ENCODE peak calls at places on chromosomes 13 and 19, in four cellular contexts. One of them, this sample, is unnamed.
A peak's percentile ranks its signal among the peaks of the same experiment; 100 is the strongest.

GRCh38 chr13:70125693-70126092 is 17.4 kb upstream of the KLHL1 start:
- DNase-seq in WTC11: peak; percentile 20
- DNase-seq in K562: no peak
- DNase-seq in HepG2: no peak
- DNase-seq in this sample: no peak

GRCh38 chr13:79349011-79349410 is 57.0 kb downstream of the RBM26 start:
- DNase-seq in HepG2: no peak
- DNase-seq in K562: no peak
- DNase-seq in WTC11: no peak
- DNase-seq in this sample: no peak

GRCh38 chr13:31476753-31477152 is 262.6 kb upstream of the RXFP2 start:
- DNase-seq in K562: no peak
- DNase-seq in HepG2: no peak
- DNase-seq in WTC11: no peak
- DNase-seq in this sample: no peak

GRCh38 chr13:92172191-92172590 is 773.8 kb downstream of the GPC5 start:
- DNase-seq in WTC11: no peak
- DNase-seq in K562: no peak
- DNase-seq in HepG2: no peak
- DNase-seq in this sample: no peak

GRCh38 chr13:109389892-109390345 is 396.5 kb downstream of the IRS2 start:
- DNase-seq in HepG2: no peak
- DNase-seq in K562: no peak
- DNase-seq in WTC11: no peak
- DNase-seq in this sample: no peak

GRCh38 chr13:110351636-110352420 is 44.7 kb downstream of the COL4A2 start:
- DNase-seq in HepG2: no peak
- DNase-seq in K562: no peak
- DNase-seq in WTC11: no peak
- DNase-seq in this sample: no peak

GRCh38 chr19:54462713-54463530 is 656 bp downstream of the LENG9 start:
- DNase-seq in HepG2: peak; percentile 54
- DNase-seq in K562: peak; percentile 42
- DNase-seq in WTC11: peak; percentile 69
- DNase-seq in this sample: no peak

GRCh38 chr19:39237200-39238184 is 7.3 kb downstream of the IFNL3 start:
- DNase-seq in WTC11: peak; percentile 44
- DNase-seq in K562: peak; percentile 78
- DNase-seq in HepG2: peak; percentile 45
- DNase-seq in this sample: peak; percentile 45

GRCh38 chr19:41792513-41793413 is 3.6 kb upstream of the CEACAM3 start:
- DNase-seq in WTC11: peak; percentile 74
- DNase-seq in HepG2: peak; percentile 21
- DNase-seq in K562: peak; percentile 75
- DNase-seq in this sample: no peak

GRCh38 chr13:61294467-61295186 is 121.0 kb downstream of the PCDH20 start:
- DNase-seq in K562: no peak
- DNase-seq in HepG2: no peak
- DNase-seq in WTC11: no peak
- DNase-seq in this sample: no peak

GRCh38 chr19:10001899-10002298 is 8.4 kb downstream of the COL5A3 start:
- DNase-seq in HepG2: peak; percentile 63
- DNase-seq in K562: peak; percentile 54
- DNase-seq in WTC11: peak; percentile 75
- DNase-seq in this sample: no peak

GRCh38 chr13:91955546-91956355 is 557.3 kb downstream of the GPC5 start:
- DNase-seq in WTC11: peak; percentile 14
- DNase-seq in HepG2: no peak
- DNase-seq in K562: no peak
- DNase-seq in this sample: no peak

GRCh38 chr13:80037505-80037888 is 303.4 kb downstream of the SPRY2 start:
- DNase-seq in HepG2: no peak
- DNase-seq in K562: no peak
- DNase-seq in WTC11: no peak
- DNase-seq in this sample: no peak

GRCh38 chr19:2359992-2360875 is at the start of gene TMPRSS9:
- DNase-seq in HepG2: no peak
- DNase-seq in K562: no peak
- DNase-seq in WTC11: no peak
- DNase-seq in this sample: no peak

GRCh38 chr13:48772908-48773307 is 119.2 kb downstream of the CYSLTR2 start:
- DNase-seq in K562: no peak
- DNase-seq in WTC11: no peak
- DNase-seq in HepG2: no peak
- DNase-seq in this sample: no peak

GRCh38 chr19:15464394-15465385 is at the start of gene RASAL3:
- DNase-seq in K562: no peak
- DNase-seq in WTC11: no peak
- DNase-seq in HepG2: no peak
- DNase-seq in this sample: peak; percentile 51

GRCh38 chr13:110559429-110559943 is 2.0 kb downstream of the RAB20 start:
- DNase-seq in K562: no peak
- DNase-seq in HepG2: no peak
- DNase-seq in WTC11: no peak
- DNase-seq in this sample: no peak

GRCh38 chr13:79904581-79904980 is 423.6 kb downstream of the NDFIP2 start:
- DNase-seq in HepG2: no peak
- DNase-seq in WTC11: no peak
- DNase-seq in K562: no peak
- DNase-seq in this sample: no peak

GRCh38 chr13:112984954-112985802 is 16.2 kb downstream of the MCF2L start:
- DNase-seq in WTC11: no peak
- DNase-seq in HepG2: peak; percentile 82
- DNase-seq in K562: no peak
- DNase-seq in this sample: no peak
- TF ChIP-seq CBFB in WTC11: no peak
- TF ChIP-seq CBFB in HepG2: no peak
- TF ChIP-seq CBFB in K562: no peak
- TF ChIP-seq CBFB in this sample: no peak

GRCh38 chr19:58154287-58154678 is 3.7 kb upstream of the ZNF329 start:
- DNase-seq in K562: no peak
- DNase-seq in HepG2: peak; percentile 38
- DNase-seq in WTC11: peak; percentile 13
- DNase-seq in this sample: no peak
- TF ChIP-seq CBFB in K562: no peak
- TF ChIP-seq CBFB in HepG2: no peak
- TF ChIP-seq CBFB in WTC11: peak; percentile 9
- TF ChIP-seq CBFB in this sample: no peak

GRCh38 chr13:56189439-56189838 is 951.3 kb upstream of the PRR20A start:
- DNase-seq in WTC11: no peak
- DNase-seq in K562: no peak
- DNase-seq in HepG2: no peak
- DNase-seq in this sample: no peak
- TF ChIP-seq CBFB in WTC11: no peak
- TF ChIP-seq CBFB in K562: no peak
- TF ChIP-seq CBFB in HepG2: no peak
- TF ChIP-seq CBFB in this sample: no peak

DNA sequence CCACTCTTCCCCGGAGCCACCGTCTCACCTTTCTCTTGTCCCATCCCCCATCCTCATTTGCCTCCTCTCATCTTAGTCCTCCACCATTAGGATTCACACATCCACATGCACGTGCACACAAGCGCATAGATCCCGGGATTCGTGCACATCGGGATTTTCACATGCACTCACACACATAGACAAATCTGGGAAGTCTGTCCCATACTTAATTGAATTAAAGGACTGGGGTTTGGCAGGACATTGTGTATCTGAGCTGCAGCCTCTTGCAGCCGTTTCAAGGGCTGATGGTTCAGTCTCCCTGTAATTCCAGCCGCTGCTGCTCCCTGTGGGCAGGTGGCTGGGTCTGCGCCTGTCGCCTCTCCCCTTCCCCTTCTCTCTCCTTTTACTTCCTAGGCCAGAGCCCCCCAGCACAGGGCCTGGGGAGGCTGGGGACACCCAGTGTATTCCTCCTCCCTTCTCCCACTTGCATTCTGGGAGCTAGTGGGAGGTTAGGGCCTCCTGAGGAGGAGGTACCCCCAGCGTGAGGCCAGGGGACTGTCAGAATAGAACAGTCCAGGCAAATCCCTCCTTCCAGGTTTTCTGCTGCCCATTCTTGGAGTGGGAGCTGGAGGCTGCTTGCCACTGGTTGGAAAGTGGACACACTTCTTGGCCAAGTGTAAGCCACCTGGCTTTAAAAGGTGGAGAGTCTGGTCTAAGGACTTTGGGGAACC is 43.6 kb downstream of the LYL1 start:
- DNase-seq in HepG2: no peak
- DNase-seq in K562: no peak
- DNase-seq in WTC11: no peak
- DNase-seq in this sample: no peak
- TF ChIP-seq CBFB in HepG2: no peak
- TF ChIP-seq CBFB in K562: no peak
- TF ChIP-seq CBFB in WTC11: no peak
- TF ChIP-seq CBFB in this sample: no peak

DNA sequence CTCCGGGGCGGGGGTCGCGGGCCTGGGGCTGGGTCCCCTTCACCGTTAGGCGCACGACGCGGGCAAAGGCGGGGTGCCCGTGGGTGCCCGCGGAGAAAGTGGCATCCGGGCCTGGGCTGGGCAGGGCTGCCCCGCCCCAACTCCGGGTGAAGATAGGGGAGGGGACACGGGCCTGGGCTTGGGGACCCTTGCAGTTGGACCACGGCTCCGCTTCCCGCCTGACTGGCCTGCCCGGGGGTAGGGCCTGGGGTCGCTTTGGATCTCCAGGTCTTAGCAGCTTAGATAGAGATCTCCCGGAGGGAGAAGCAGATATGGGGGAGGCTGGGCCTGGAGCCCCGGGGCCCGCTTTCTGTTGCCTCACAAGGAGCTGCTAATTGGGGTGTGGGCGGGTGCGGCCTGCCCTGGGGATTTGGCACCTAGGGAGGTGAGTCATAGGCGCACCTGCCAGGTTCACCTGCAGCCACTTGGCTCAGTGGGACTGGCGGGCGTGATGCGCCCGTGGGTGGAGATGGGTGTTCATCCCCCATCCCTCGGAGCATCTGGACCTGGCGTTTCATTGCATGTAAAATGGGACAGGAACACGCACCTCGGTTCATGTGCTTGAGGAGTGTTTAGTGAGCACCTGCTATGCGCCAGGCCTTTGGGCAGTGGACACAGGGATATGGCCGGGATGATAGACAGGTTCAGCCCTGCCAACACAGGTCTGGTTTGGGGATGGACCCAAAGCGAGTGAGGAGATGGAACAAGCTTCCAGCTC is 628 bp downstream of the MAP1S start:
- DNase-seq in HepG2: no peak
- DNase-seq in K562: peak; percentile 66
- DNase-seq in WTC11: no peak
- DNase-seq in this sample: no peak
- TF ChIP-seq CBFB in HepG2: no peak
- TF ChIP-seq CBFB in K562: no peak
- TF ChIP-seq CBFB in WTC11: no peak
- TF ChIP-seq CBFB in this sample: no peak

DNA sequence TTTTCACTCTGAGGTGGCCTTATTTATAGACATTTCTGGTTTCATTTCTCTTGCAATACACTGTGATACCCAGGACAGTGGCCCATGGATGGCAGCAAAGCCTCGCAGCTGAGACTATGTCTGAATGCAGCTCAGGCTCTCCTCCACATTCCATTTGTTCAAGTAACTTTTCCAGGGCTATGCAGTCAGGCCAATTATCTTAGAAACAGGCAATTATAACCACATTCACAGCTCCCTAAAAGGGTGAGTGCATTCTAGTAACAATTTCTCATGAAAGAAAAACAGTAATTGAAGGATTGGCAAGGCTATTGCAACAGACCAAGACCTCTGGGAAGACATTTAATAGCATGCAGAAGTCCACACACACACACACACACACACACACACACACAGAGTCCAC is 264.0 kb downstream of the TBC1D4 start:
- DNase-seq in K562: no peak
- DNase-seq in WTC11: no peak
- DNase-seq in HepG2: no peak
- DNase-seq in this sample: no peak
- TF ChIP-seq CBFB in K562: no peak
- TF ChIP-seq CBFB in WTC11: no peak
- TF ChIP-seq CBFB in HepG2: no peak
- TF ChIP-seq CBFB in this sample: no peak

DNA sequence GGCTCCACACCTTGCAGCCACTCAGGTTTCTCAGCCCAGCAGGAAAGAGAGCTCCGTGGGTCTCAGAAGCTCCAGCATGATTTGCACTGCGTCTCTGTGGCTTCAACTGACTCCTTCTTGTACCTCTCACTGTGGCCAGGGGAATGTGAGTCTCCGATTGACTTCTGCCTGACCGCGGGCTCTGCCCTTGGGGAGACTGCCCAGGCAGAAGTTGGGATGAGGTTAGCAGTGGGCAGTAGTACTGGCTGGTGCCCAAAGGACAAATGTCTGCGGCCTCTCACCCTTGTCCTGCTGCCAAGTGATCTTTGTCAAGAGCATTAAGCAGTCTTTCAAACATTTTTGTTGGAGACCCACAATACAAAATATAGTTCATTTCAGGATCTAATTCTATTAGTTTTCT is 34.4 kb upstream of the FXYD3 start:
- DNase-seq in K562: no peak
- DNase-seq in WTC11: no peak
- DNase-seq in HepG2: no peak
- DNase-seq in this sample: no peak
- TF ChIP-seq CBFB in K562: no peak
- TF ChIP-seq CBFB in WTC11: no peak
- TF ChIP-seq CBFB in HepG2: no peak
- TF ChIP-seq CBFB in this sample: no peak

GRCh38 chr13:46489586-46490023 is 63.4 kb upstream of the LRCH1 start:
- DNase-seq in K562: no peak
- DNase-seq in HepG2: no peak
- DNase-seq in WTC11: no peak
- DNase-seq in this sample: no peak
- TF ChIP-seq CBFB in K562: no peak
- TF ChIP-seq CBFB in HepG2: no peak
- TF ChIP-seq CBFB in WTC11: no peak
- TF ChIP-seq CBFB in this sample: no peak

DNA sequence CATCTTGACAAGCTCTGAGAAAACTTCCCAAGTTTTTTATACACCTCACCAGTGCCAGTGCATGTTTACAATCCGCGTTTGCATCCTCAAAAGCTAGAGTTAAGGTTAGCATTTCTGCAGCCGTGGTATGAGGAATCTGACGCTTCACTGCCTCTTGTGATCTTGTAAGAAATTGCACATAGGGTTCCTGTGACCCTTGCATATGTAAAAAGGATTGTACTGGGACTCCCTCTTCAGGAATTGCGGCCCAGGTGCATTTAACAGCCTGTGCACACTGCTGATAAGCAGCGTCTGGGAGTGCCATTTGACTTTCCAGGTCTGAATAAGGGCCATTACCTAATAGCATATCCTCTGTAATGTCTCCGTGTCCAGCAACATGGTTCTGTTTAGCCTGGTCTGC is 15.3 kb downstream of the FPR3 start:
- DNase-seq in WTC11: no peak
- DNase-seq in HepG2: peak; percentile 68
- DNase-seq in K562: no peak
- DNase-seq in this sample: no peak
- TF ChIP-seq CBFB in WTC11: no peak
- TF ChIP-seq CBFB in HepG2: no peak
- TF ChIP-seq CBFB in K562: no peak
- TF ChIP-seq CBFB in this sample: no peak

This sample was measured in GM12878.